ENCODE peak calls at places on chromosomes 2 and 18, in seven cellular contexts. O is pancreas; M is cardiac muscle cell; E is CD4-positive, alpha-beta T cell; Z is HEK293T; N is GM23248; T is cerebellum. S is an unnamed sample.

GRCh38 chr2:19819097-19820065 is 82.4 kb downstream of the TTC32 start:
- DNase-seq in O (no peak), M (peak), E (no peak), Z (no peak), N (peak), T (no peak), S (no peak)

GRCh38 chr2:62570861-62571698 is 65.1 kb upstream of the TMEM17 start:
- DNase-seq in O (peak), M (no peak), E (no peak), Z (no peak), N (peak), T (no peak), S (no peak)

GRCh38 chr2:39059366-39059952 is 61.4 kb downstream of the SOS1 start:
- DNase-seq in O (no peak), M (peak), E (no peak), Z (peak), N (peak), T (peak), S (peak)

GRCh38 chr2:217773539-217773938 is 229.3 kb downstream of the TNS1 start:
- DNase-seq in O (no peak), M (no peak), E (no peak), Z (no peak), N (no peak), T (no peak), S (no peak)

GRCh38 chr2:135004005-135004746 is 43.1 kb downstream of the MAP3K19 start:
- DNase-seq in O (peak), M (peak), E (peak), Z (peak), N (peak), T (peak), S (peak)

GRCh38 chr18:55185391-55185790 is 226.1 kb upstream of the CCDC68 start:
- DNase-seq in O (no peak), M (no peak), E (no peak), Z (no peak), N (peak), T (no peak), S (no peak)

GRCh38 chr2:188576657-188577056 is 285.0 kb downstream of the GULP1 start:
- DNase-seq in O (no peak), M (no peak), E (no peak), Z (no peak), N (peak), T (no peak), S (no peak)

GRCh38 chr18:49431563-49431962 is 28.9 kb downstream of the DYM start:
- DNase-seq in O (no peak), M (no peak), E (no peak), Z (no peak), N (no peak), T (no peak), S (no peak)

GRCh38 chr2:63587814-63588384 is 378 bp downstream of the WDPCP start:
- DNase-seq in O (no peak), M (no peak), E (no peak), Z (no peak), N (peak), T (no peak), S (no peak)

GRCh38 chr2:181658444-181658843 is 1.5 kb upstream of the CERKL start:
- DNase-seq in O (no peak), M (no peak), E (no peak), Z (no peak), N (no peak), T (peak), S (peak)

GRCh38 chr18:35289293-35290069 is 548 bp downstream of the ZSCAN30 start:
- DNase-seq in O (peak), M (peak), E (peak), Z (peak), N (peak), T (peak), S (no peak)

GRCh38 chr2:8103085-8103708 is 578.7 kb upstream of the ID2 start:
- DNase-seq in O (no peak), M (no peak), E (no peak), Z (no peak), N (peak), T (no peak), S (no peak)

GRCh38 chr2:42408009-42408408 is 47.0 kb upstream of the COX7A2L start:
- DNase-seq in O (no peak), M (no peak), E (no peak), Z (no peak), N (no peak), T (no peak), S (no peak)

GRCh38 chr2:206915136-206915535 is 24.2 kb upstream of the CPO start:
- DNase-seq in O (no peak), M (peak), E (no peak), Z (no peak), N (peak), T (no peak), S (no peak)

GRCh38 chr18:73839441-73839840 is 308.2 kb downstream of the FBXO15 start:
- DNase-seq in O (no peak), M (no peak), E (no peak), Z (no peak), N (no peak), T (no peak), S (no peak)

GRCh38 chr2:104818249-104818648 is 35.7 kb upstream of the POU3F3 start:
- DNase-seq in O (no peak), M (no peak), E (no peak), Z (no peak), N (no peak), T (no peak), S (no peak)

GRCh38 chr2:151334082-151334815 is 23.1 kb upstream of the TNFAIP6 start:
- DNase-seq in O (no peak), M (peak), E (no peak), Z (no peak), N (peak), T (no peak), S (no peak)

GRCh38 chr18:71665131-71665530 is 879.0 kb downstream of the CBLN2 start:
- DNase-seq in O (no peak), M (no peak), E (no peak), Z (no peak), N (no peak), T (no peak), S (no peak)

GRCh38 chr2:98379311-98380202 is 33.3 kb downstream of the CNGA3 start:
- DNase-seq in O (no peak), M (peak), E (no peak), Z (no peak), N (peak), T (no peak), S (no peak)

GRCh38 chr2:105403241-105403784 is 4.5 kb upstream of the FHL2 start:
- DNase-seq in O (no peak), M (no peak), E (no peak), Z (no peak), N (no peak), T (no peak), S (no peak)

GRCh38 chr2:189407161-189407943 is 33.9 kb upstream of the WDR75 start:
- DNase-seq in O (no peak), M (peak), E (no peak), Z (no peak), N (peak), T (no peak), S (no peak)

GRCh38 chr18:36203360-36203895 is 16.1 kb downstream of the MOCOS start:
- DNase-seq in O (no peak), M (no peak), E (no peak), Z (peak), N (no peak), T (no peak), S (no peak)

GRCh38 chr2:152861349-152861942 is 143.0 kb downstream of the ARL6IP6 start:
- DNase-seq in O (peak), M (peak), E (no peak), Z (peak), N (peak), T (no peak), S (peak)

GRCh38 chr2:71388214-71388613 is 56.6 kb downstream of the ZNF638 start:
- DNase-seq in O (no peak), M (no peak), E (no peak), Z (no peak), N (no peak), T (no peak), S (no peak)

GRCh38 chr2:160210599-160211138 is 10.6 kb upstream of the ITGB6 start:
- DNase-seq in O (peak), M (peak), E (peak), Z (peak), N (peak), T (no peak), S (peak)

GRCh38 chr2:30979822-30980245 is 158.4 kb downstream of the GALNT14 start:
- DNase-seq in O (no peak), M (peak), E (no peak), Z (no peak), N (peak), T (no peak), S (no peak)

GRCh38 chr2:57330447-57330846 is 716.2 kb upstream of the VRK2 start:
- DNase-seq in O (no peak), M (no peak), E (no peak), Z (no peak), N (peak), T (no peak), S (no peak)

GRCh38 chr2:233912799-233913423 is 4.3 kb upstream of the TRPM8 start:
- DNase-seq in O (no peak), M (peak), E (no peak), Z (peak), N (peak), T (no peak), S (no peak)

GRCh38 chr18:79788096-79789085 is 9.3 kb upstream of the KCNG2 start:
- DNase-seq in O (no peak), M (peak), E (no peak), Z (no peak), N (peak), T (no peak), S (no peak)

GRCh38 chr2:168530980-168531379 is 74.9 kb downstream of the CERS6 start:
- DNase-seq in O (no peak), M (peak), E (no peak), Z (no peak), N (peak), T (no peak), S (no peak)

GRCh38 chr2:25251032-25251460 is 82.7 kb upstream of the POMC start:
- DNase-seq in O (no peak), M (no peak), E (peak), Z (no peak), N (no peak), T (no peak), S (no peak)

GRCh38 chr2:121211251-121211650 is 73.8 kb downstream of the TFCP2L1 start:
- DNase-seq in O (peak), M (no peak), E (no peak), Z (no peak), N (no peak), T (no peak), S (no peak)

S was measured in G401.